ENCODE peak calls at places on chromosomes 5 and 9, in five cellular contexts. H is A549, L is HCT116, M is H1, A is K562. E is an unnamed sample.

GRCh38 chr5:138448481-138449398 is 9.9 kb downstream of the REEP2 start:
- DNase-seq in H (peak), L (no peak), M (no peak), A (no peak), E (no peak)

GRCh38 chr9:107249131-107249533 is 33.9 kb upstream of the RAD23B start:
- DNase-seq in H (peak), L (no peak), M (no peak), A (no peak), E (no peak)

GRCh38 chr9:83630938-83631457 is 8.1 kb downstream of the IDNK start:
- DNase-seq in L (no peak), A (no peak), H (no peak), M (no peak), E (no peak)

GRCh38 chr9:115649991-115650472 is 503.6 kb upstream of the PAPPA start:
- DNase-seq in H (no peak), M (no peak), L (no peak), A (no peak), E (no peak)

GRCh38 chr5:14164764-14165163 is 21.6 kb downstream of the TRIO start:
- DNase-seq in L (no peak), H (no peak), M (no peak), A (no peak), E (no peak)

GRCh38 chr5:34669931-34670516 is 13.9 kb downstream of the RAI14 start:
- DNase-seq in A (no peak), L (no peak), H (no peak), M (no peak), E (no peak)

GRCh38 chr5:59798862-59799667 is 94.5 kb downstream of the PDE4D start:
- DNase-seq in H (peak), L (no peak), A (no peak), M (no peak), E (no peak)

GRCh38 chr9:120387257-120387999 is 192.5 kb downstream of the CDK5RAP2 start:
- DNase-seq in M (no peak), A (no peak), H (no peak), L (no peak), E (no peak)

GRCh38 chr5:141615991-141616715 is 2.6 kb downstream of the DIAPH1 start:
- DNase-seq in L (no peak), M (no peak), H (no peak), A (peak), E (no peak)

GRCh38 chr5:140076788-140077187 is 33.7 kb upstream of the NRG2 start:
- DNase-seq in M (no peak), A (no peak), L (no peak), H (no peak), E (no peak)

GRCh38 chr9:88818495-88819201 is 172.6 kb upstream of the S1PR3 start:
- DNase-seq in A (no peak), M (no peak), H (no peak), L (no peak), E (peak)

GRCh38 chr9:8070779-8071444 is 271.3 kb upstream of the DMAC1 start:
- DNase-seq in L (no peak), M (no peak), A (no peak), H (no peak), E (no peak)
- TF ChIP-seq CTCF in L (no peak), M (no peak), A (no peak), H (no peak), E (no peak)

GRCh38 chr9:132024589-132024988 is 55.1 kb downstream of the MED27 start:
- DNase-seq in L (no peak), H (no peak), M (no peak), A (no peak), E (no peak)
- H3K4me3 ChIP-seq in L (no peak), H (no peak), M (no peak), A (no peak), E (no peak)

DNA sequence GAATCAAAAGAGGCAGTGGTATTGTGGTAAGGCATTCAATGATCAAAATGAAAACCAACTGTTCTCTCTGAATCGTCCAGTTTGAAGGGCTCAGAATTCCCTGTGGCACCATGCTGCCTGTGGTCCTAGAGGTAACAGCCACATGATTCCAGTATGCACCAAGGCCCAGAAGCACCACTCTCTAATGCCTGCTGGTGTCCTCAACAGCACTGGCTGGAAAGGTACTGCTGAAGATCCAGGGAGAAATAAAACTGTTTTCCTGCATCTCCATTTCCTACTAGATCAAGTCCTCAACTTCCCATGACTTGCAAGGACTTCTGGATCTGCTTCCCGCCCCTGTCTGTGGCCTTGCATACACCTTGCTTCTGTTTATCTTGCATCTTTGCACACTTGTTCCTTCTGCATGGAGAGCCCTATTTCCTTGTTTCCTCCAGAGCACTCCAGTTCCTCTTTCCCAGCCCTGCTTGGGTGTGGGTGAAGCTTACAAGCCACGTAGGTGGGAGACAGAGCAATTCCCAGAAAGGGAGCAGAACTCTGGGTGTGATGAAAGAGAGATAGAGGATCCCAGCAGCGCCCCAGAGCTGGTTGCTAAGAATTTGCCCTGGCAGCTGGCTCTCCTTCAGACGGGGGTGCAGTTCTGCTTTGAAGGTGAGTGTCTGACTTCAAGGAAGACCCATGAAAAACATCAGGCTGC is 41.0 kb upstream of the EQTN start:
- DNase-seq in M (no peak), H (no peak), L (no peak), A (peak), E (no peak)
- TF ChIP-seq MAX in M (no peak), H (no peak), L (no peak), A (no peak), E (no peak)

GRCh38 chr9:91676042-91676441 is 252.4 kb upstream of the NFIL3 start:
- DNase-seq in M (no peak), L (peak), H (peak), A (peak), E (no peak)
- TF ChIP-seq CTCF in M (no peak), L (peak), H (peak), A (peak), E (no peak)

E was measured in NB4.